ENCODE peak calls at places on chromosomes 6 and 20, in six cellular contexts. M is stimulated activated CD4-positive, alpha-beta T cell treated with anti-CD3 and anti-CD28 coated beads, Interleukin-1b, Interleukin-23, amount 100 ng/mL, for 48 hours; X is dermis blood vessel endothelial cell; S is DMS53; Z is HL-60; L is stimulated activated naive CD8-positive, alpha-beta T cell treated with anti-CD3 and anti-CD28 coated beads, Interleukin-15, Interleukin-2, amounts not matched to agents 100 U/mL and 50 U/mL, for 24 hours. K is an unnamed sample.

GRCh38 chr6:119467478-119468081 is 118.0 kb upstream of the MAN1A1 start:
- DNase-seq in M (no peak), Z (no peak), S (no peak), X (no peak), L (no peak), K (no peak)

GRCh38 chr6:16319813-16320532 is 81.6 kb downstream of the GMPR start:
- DNase-seq in Z (peak), S (peak), M (peak), X (peak), L (peak), K (peak)

GRCh38 chr20:760751-761417 is 7.4 kb downstream of the SLC52A3 start:
- DNase-seq in L (peak), X (peak), M (peak), S (peak), Z (no peak), K (no peak)

GRCh38 chr6:152697634-152698033 is at the start of gene MYCT1:
- DNase-seq in X (peak), S (no peak), Z (no peak), L (no peak), M (no peak), K (no peak)

GRCh38 chr6:121540210-121540609 is 104.8 kb downstream of the GJA1 start:
- DNase-seq in M (no peak), S (no peak), Z (no peak), L (no peak), X (no peak), K (no peak)

GRCh38 chr6:64411226-64411625 is 775.6 kb downstream of the PHF3 start:
- DNase-seq in M (no peak), Z (no peak), X (no peak), S (no peak), L (no peak), K (no peak)

GRCh38 chr6:139372326-139373153 is 1.9 kb downstream of the CITED2 start:
- DNase-seq in L (no peak), M (no peak), X (peak), Z (no peak), S (no peak), K (no peak)

GRCh38 chr6:45650527-45651135 is 272.9 kb upstream of the SUPT3H start:
- DNase-seq in L (no peak), S (no peak), M (no peak), X (peak), Z (no peak), K (no peak)

GRCh38 chr20:37627060-37627766 is 66.6 kb upstream of the CTNNBL1 start:
- DNase-seq in Z (peak), S (peak), X (peak), M (peak), L (peak), K (no peak)

GRCh38 chr6:91860951-91861350 is 1274.1 kb upstream of the MAP3K7 start:
- DNase-seq in L (no peak), S (peak), M (no peak), Z (no peak), X (no peak), K (no peak)

GRCh38 chr6:107473660-107474059 is 14.3 kb upstream of the PDSS2 start:
- DNase-seq in M (no peak), Z (no peak), X (no peak), L (no peak), S (no peak), K (no peak)

GRCh38 chr6:105397987-105398386 is 4.9 kb downstream of the PREP start:
- DNase-seq in M (no peak), S (no peak), L (no peak), X (peak), Z (no peak), K (no peak)

GRCh38 chr6:75149253-75149652 is 56.6 kb downstream of the COL12A1 start:
- DNase-seq in X (no peak), Z (no peak), L (no peak), S (no peak), M (no peak), K (no peak)

GRCh38 chr6:109690373-109690739 is 646 bp downstream of the AK9 start:
- DNase-seq in M (peak), L (peak), Z (peak), S (peak), X (peak), K (peak)

GRCh38 chr6:30814137-30815084 is 69.9 kb upstream of the DDR1 start:
- DNase-seq in M (peak), Z (peak), L (peak), X (peak), S (peak), K (peak)

GRCh38 chr20:51760905-51761544 is 7.2 kb downstream of the ATP9A start:
- DNase-seq in M (no peak), S (no peak), L (no peak), X (peak), Z (no peak), K (no peak)

GRCh38 chr20:46132705-46133120 is 14.6 kb downstream of the CD40 start:
- DNase-seq in L (peak), M (peak), S (peak), Z (peak), X (peak), K (peak)

GRCh38 chr6:133241088-133241900 is at the start of gene EYA4:
- DNase-seq in S (peak), L (no peak), M (no peak), X (peak), Z (no peak), K (no peak)

GRCh38 chr6:18422136-18422535 is 35.0 kb downstream of the RNF144B start:
- DNase-seq in Z (no peak), S (no peak), X (no peak), M (no peak), L (no peak), K (no peak)

GRCh38 chr6:85127179-85127498 is 322.7 kb upstream of the NT5E start:
- DNase-seq in X (no peak), Z (no peak), L (no peak), M (no peak), S (no peak), K (no peak)

GRCh38 chr20:49924247-49924646 is 8.9 kb upstream of the SPATA2 start:
- DNase-seq in Z (no peak), M (no peak), L (no peak), X (no peak), S (no peak), K (no peak)

GRCh38 chr6:99514089-99514488 is 1.1 kb downstream of the USP45 start:
- DNase-seq in Z (no peak), S (no peak), M (no peak), X (peak), L (no peak), K (no peak)

GRCh38 chr20:40359127-40359892 is 329.7 kb downstream of the MAFB start:
- DNase-seq in M (no peak), S (no peak), L (no peak), Z (no peak), X (no peak), K (no peak)

GRCh38 chr6:12947191-12947795 is 230.7 kb downstream of the PHACTR1 start:
- DNase-seq in X (peak), S (no peak), Z (peak), M (no peak), L (no peak), K (no peak)

GRCh38 chr6:15110721-15111354 is 135.0 kb upstream of the JARID2 start:
- DNase-seq in X (no peak), S (no peak), M (no peak), L (no peak), Z (no peak), K (no peak)

K was measured in stomach.